ENCODE peak calls at places on chromosome 20, in six cellular contexts. D, U, F, V, J and R are unnamed samples.

GRCh38 chr20:14799671-14800070 is 462.3 kb upstream of the FLRT3 start:
- DNase-seq in D (no peak), U (no peak), F (no peak), V (no peak), J (no peak), R (no peak)

GRCh38 chr20:49584418-49585382 is 16.8 kb upstream of the PTGIS start:
- DNase-seq in D (no peak), U (no peak), F (no peak), V (no peak), J (no peak), R (no peak)

GRCh38 chr20:32966881-32967781 is 37.1 kb downstream of the SUN5 start:
- DNase-seq in D (peak; percentile 41), U (no peak), F (no peak), V (no peak), J (no peak), R (no peak)

GRCh38 chr20:32474717-32474966 is 110.5 kb downstream of the NOL4L start:
- DNase-seq in D (no peak), U (no peak), F (no peak), V (no peak), J (no peak), R (no peak)

GRCh38 chr20:53580376-53581111 is 13.1 kb downstream of the ZNF217 start:
- DNase-seq in D (no peak), U (no peak), F (no peak), V (no peak), J (no peak), R (no peak)

GRCh38 chr20:48767269-48767960 is 60.4 kb downstream of the PREX1 start:
- DNase-seq in D (no peak), U (no peak), F (no peak), V (no peak), J (no peak), R (no peak)

GRCh38 chr20:13990465-13990864 is at the start of gene SEL1L2:
- DNase-seq in D (no peak), U (no peak), F (no peak), V (no peak), J (no peak), R (no peak)

GRCh38 chr20:14445310-14445709 is 107.9 kb upstream of the FLRT3 start:
- DNase-seq in D (no peak), U (peak; percentile 17), F (peak; percentile 88), V (no peak), J (no peak), R (no peak)

GRCh38 chr20:37687478-37687805 is 6.4 kb upstream of the CTNNBL1 start:
- DNase-seq in D (no peak), U (no peak), F (no peak), V (no peak), J (no peak), R (no peak)

GRCh38 chr20:64102647-64103354 is 4.6 kb downstream of the NPBWR2 start:
- DNase-seq in D (no peak), U (no peak), F (no peak), V (no peak), J (no peak), R (peak; percentile 48)

GRCh38 chr20:50020283-50020682 is 37.5 kb downstream of the SNAI1 start:
- DNase-seq in D (no peak), U (peak; percentile 59), F (peak; percentile 38), V (no peak), J (no peak), R (no peak)

GRCh38 chr20:36480456-36481048 is 60.8 kb upstream of the MYL9 start:
- DNase-seq in D (no peak), U (no peak), F (no peak), V (no peak), J (no peak), R (no peak)

GRCh38 chr20:40571625-40572024 is 117.4 kb downstream of the MAFB start:
- DNase-seq in D (no peak), U (no peak), F (no peak), V (no peak), J (no peak), R (no peak)

GRCh38 chr20:7980332-7981046 is 39.1 kb downstream of the TMX4 start:
- DNase-seq in D (no peak), U (peak; percentile 70), F (peak; percentile 64), V (peak; percentile 79), J (peak; percentile 15), R (peak; percentile 64)

GRCh38 chr20:330233-331149 is 5.1 kb downstream of the SOX12 start:
- DNase-seq in D (no peak), U (peak; percentile 88), F (peak; percentile 66), V (peak; percentile 71), J (peak; percentile 65), R (peak; percentile 68)

GRCh38 chr20:10876558-10876957 is 202.8 kb upstream of the JAG1 start:
- DNase-seq in D (no peak), U (no peak), F (no peak), V (no peak), J (no peak), R (no peak)

GRCh38 chr20:20657092-20657491 is 55.4 kb downstream of the RALGAPA2 start:
- DNase-seq in D (no peak), U (no peak), F (no peak), V (no peak), J (no peak), R (no peak)

GRCh38 chr20:4192378-4193048 is 177.2 kb upstream of the RNF24 start:
- DNase-seq in D (no peak), U (peak; percentile 78), F (no peak), V (no peak), J (peak; percentile 91), R (no peak)

GRCh38 chr20:16393836-16394235 is 179.4 kb downstream of the KIF16B start:
- DNase-seq in D (no peak), U (no peak), F (no peak), V (no peak), J (no peak), R (no peak)

GRCh38 chr20:11843289-11843688 is 74.4 kb upstream of the BTBD3 start:
- DNase-seq in D (no peak), U (no peak), F (no peak), V (no peak), J (no peak), R (no peak)

GRCh38 chr20:54272901-54273488 is 65.1 kb downstream of the PFDN4 start:
- DNase-seq in D (no peak), U (no peak), F (no peak), V (no peak), J (no peak), R (no peak)

GRCh38 chr20:40251284-40251932 is 437.6 kb downstream of the MAFB start:
- DNase-seq in D (no peak), U (peak; percentile 4), F (peak; percentile 15), V (peak; percentile 70), J (peak; percentile 27), R (peak; percentile 45)

GRCh38 chr20:986733-987355 is 15.3 kb downstream of the RSPO4 start:
- DNase-seq in D (no peak), U (no peak), F (no peak), V (no peak), J (no peak), R (no peak)

GRCh38 chr20:40689100-40689942 is at the start of gene MAFB:
- DNase-seq in D (no peak), U (peak; percentile 27), F (peak; percentile 71), V (peak; percentile 74), J (peak; percentile 60), R (peak; percentile 84)

GRCh38 chr20:20521736-20522135 is 153.8 kb downstream of the INSM1 start:
- DNase-seq in D (no peak), U (no peak), F (no peak), V (no peak), J (no peak), R (no peak)

GRCh38 chr20:40532103-40532502 is 156.9 kb downstream of the MAFB start:
- DNase-seq in D (no peak), U (no peak), F (no peak), V (peak; percentile 31), J (peak; percentile 13), R (peak; percentile 11)

GRCh38 chr20:4159765-4160490 is 144.6 kb upstream of the RNF24 start:
- DNase-seq in D (no peak), U (no peak), F (no peak), V (no peak), J (no peak), R (no peak)

GRCh38 chr20:46699651-46700359 is 9.6 kb upstream of the SLC2A10 start:
- DNase-seq in D (no peak), U (no peak), F (peak; percentile 52), V (peak; percentile 66), J (peak; percentile 52), R (no peak)

GRCh38 chr20:57620274-57620990 is at the start of gene ZBP1:
- DNase-seq in D (peak; percentile 73), U (no peak), F (no peak), V (no peak), J (no peak), R (no peak)

GRCh38 chr20:17471606-17472187 is 59.5 kb downstream of the BFSP1 start:
- DNase-seq in D (no peak), U (no peak), F (no peak), V (no peak), J (no peak), R (no peak)

DNA sequence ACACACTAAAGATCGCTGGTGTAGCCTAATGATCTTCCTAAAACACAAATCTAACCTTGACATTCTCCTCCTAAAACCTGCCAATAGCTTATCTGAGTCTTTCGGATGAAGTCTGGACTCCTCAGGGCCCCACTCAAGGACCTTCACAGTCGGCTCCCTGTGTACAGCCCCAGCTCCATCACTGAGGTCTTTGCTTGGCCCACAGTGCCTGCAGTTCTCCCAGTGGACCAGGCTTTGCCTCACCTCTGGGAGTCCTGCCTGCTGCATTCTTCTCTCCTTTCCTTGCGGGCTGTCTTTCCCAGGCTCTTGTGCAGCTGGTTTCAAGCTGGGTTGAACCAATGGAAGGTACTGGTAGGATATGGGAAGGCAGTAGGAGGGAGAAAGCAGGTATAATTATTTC is 122.6 kb upstream of the FERMT1 start:
- DNase-seq in D (no peak), U (no peak), F (no peak), V (no peak), J (no peak), R (no peak)
- TF ChIP-seq BHLHE40 in D (no peak), U (no peak), F (no peak), V (no peak), J (no peak), R (no peak)

DNA sequence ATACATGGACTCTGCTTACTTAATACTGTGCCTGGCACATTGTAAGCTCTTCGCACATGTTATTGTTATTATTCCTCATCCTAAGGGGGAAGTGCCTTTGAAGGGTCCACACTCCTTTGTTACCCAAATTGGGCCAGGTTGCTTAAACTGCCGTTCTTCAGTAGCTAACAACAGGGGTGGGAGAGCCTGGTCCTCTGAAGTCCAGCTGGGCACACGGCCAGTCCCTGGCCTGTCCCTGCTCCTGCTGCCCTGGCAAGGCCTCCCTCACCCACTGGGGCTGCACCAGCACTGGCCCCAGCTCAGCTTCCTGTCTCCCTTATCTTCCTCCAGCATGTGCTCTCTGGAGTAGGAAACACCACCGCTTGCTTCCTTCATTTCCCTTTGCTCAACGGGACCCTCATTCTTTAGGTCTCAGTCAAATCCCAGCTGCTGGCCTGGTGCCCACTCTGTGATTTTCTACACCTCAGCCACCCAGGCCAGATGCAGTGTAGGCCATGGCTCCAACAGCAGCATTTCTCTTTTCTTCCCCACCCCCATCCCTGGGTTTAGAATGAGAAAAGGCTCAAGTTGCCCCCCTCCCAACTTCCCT is 5.5 kb upstream of the PROCR start:
- DNase-seq in D (no peak), U (no peak), F (no peak), V (no peak), J (peak; percentile 52), R (no peak)
- TF ChIP-seq BHLHE40 in D (no peak), U (no peak), F (no peak), V (no peak), J (peak; percentile 47), R (no peak)

GRCh38 chr20:41697861-41698559 is 79.8 kb upstream of the CHD6 start:
- DNase-seq in D (no peak), U (no peak), F (peak; percentile 37), V (peak; percentile 52), J (no peak), R (peak; percentile 40)
- TF ChIP-seq BHLHE40 in D (no peak), U (no peak), F (no peak), V (no peak), J (no peak), R (no peak)

GRCh38 chr20:22490287-22491187 is 93.8 kb downstream of the FOXA2 start:
- DNase-seq in D (no peak), U (peak; percentile 91), F (no peak), V (peak; percentile 100), J (no peak), R (no peak)
- TF ChIP-seq BHLHE40 in D (no peak), U (no peak), F (no peak), V (peak; percentile 56), J (no peak), R (no peak)